ENCODE peak calls at places on chromosomes 5 and 9, in six cellular contexts. N is brain microvascular endothelial cell, L is CD14-positive monocyte, T is prostate gland, F is GM23338, J is omental fat pad. C is an unnamed sample.

GRCh38 chr5:141779642-141780041 is 97.6 kb upstream of the ARAP3 start:
- DNase-seq in J (no peak), N (no peak), F (no peak), T (no peak), L (no peak), C (no peak)

GRCh38 chr5:27011274-27011673 is 27.1 kb downstream of the CDH9 start:
- DNase-seq in F (no peak), J (no peak), T (no peak), N (no peak), L (no peak), C (no peak)

GRCh38 chr5:6583049-6583880 is 49.6 kb downstream of the NSUN2 start:
- DNase-seq in T (peak; percentile 27), L (no peak), J (no peak), F (peak; percentile 77), N (no peak), C (peak; percentile 45)

GRCh38 chr9:84759300-84759750 is 89.8 kb downstream of the NTRK2 start:
- DNase-seq in J (no peak), L (no peak), N (no peak), T (no peak), F (no peak), C (no peak)

GRCh38 chr5:59115345-59115744 is 532.5 kb downstream of the RAB3C start:
- DNase-seq in L (no peak), N (no peak), J (no peak), F (no peak), T (no peak), C (no peak)

GRCh38 chr5:1231354-1231905 is 6.2 kb downstream of the SLC6A18 start:
- DNase-seq in J (no peak), N (no peak), T (no peak), L (no peak), F (no peak), C (no peak)

GRCh38 chr9:115808108-115808507 is 345.5 kb upstream of the PAPPA start:
- DNase-seq in L (no peak), T (peak; percentile 5), F (no peak), N (no peak), J (no peak), C (no peak)

GRCh38 chr5:125349432-125349831 is 603.0 kb upstream of the ZNF608 start:
- DNase-seq in J (no peak), T (no peak), F (peak; percentile 59), L (no peak), N (peak; percentile 24), C (no peak)

GRCh38 chr9:89588271-89588879 is 16.4 kb upstream of the GADD45G start:
- DNase-seq in F (no peak), N (no peak), J (no peak), L (no peak), T (no peak), C (no peak)

GRCh38 chr5:170087168-170087817 is 18.4 kb upstream of the FOXI1 start:
- DNase-seq in J (no peak), L (no peak), N (no peak), F (no peak), T (no peak), C (no peak)

GRCh38 chr9:133874061-133874638 is 118.0 kb downstream of the VAV2 start:
- DNase-seq in L (no peak), F (no peak), J (no peak), T (peak; percentile 70), N (peak; percentile 76), C (no peak)

GRCh38 chr5:9166202-9167147 is 379.4 kb downstream of the SEMA5A start:
- DNase-seq in F (no peak), L (no peak), T (no peak), N (no peak), J (no peak), C (no peak)

GRCh38 chr5:134534726-134535110 is 9.2 kb downstream of the JADE2 start:
- DNase-seq in N (no peak), J (no peak), F (no peak), T (no peak), L (no peak), C (no peak)

GRCh38 chr9:93670208-93671029 is 94.0 kb downstream of the PHF2 start:
- DNase-seq in L (peak; percentile 46), T (no peak), N (peak; percentile 18), J (peak; percentile 14), F (no peak), C (peak; percentile 5)

GRCh38 chr9:134644715-134645606 is 3.4 kb downstream of the COL5A1 start:
- DNase-seq in T (peak; percentile 76), L (no peak), N (peak; percentile 96), J (peak; percentile 79), F (no peak), C (no peak)

GRCh38 chr9:108655818-108656217 is 200.0 kb downstream of the ACTL7B start:
- DNase-seq in J (no peak), F (no peak), L (no peak), N (no peak), T (no peak), C (no peak)

GRCh38 chr5:134510970-134511795 is 14.3 kb upstream of the JADE2 start:
- DNase-seq in L (no peak), T (no peak), J (no peak), N (peak; percentile 35), F (peak; percentile 90), C (peak; percentile 17)

GRCh38 chr9:20584968-20585643 is 37.2 kb downstream of the MLLT3 start:
- DNase-seq in N (no peak), F (no peak), J (no peak), L (no peak), T (no peak), C (no peak)

GRCh38 chr9:81193362-81194339 is 495.7 kb downstream of the TLE1 start:
- DNase-seq in L (no peak), F (no peak), J (no peak), N (no peak), T (no peak), C (no peak)

GRCh38 chr5:1967716-1968115 is 85.0 kb upstream of the IRX4 start:
- DNase-seq in J (no peak), L (no peak), T (no peak), F (peak; percentile 17), N (no peak), C (no peak)

GRCh38 chr5:160266752-160267345 is 37.5 kb downstream of the FABP6 start:
- DNase-seq in N (no peak), J (no peak), T (no peak), F (peak; percentile 90), L (no peak), C (no peak)
- TF ChIP-seq CTCF in N (peak; percentile 35), J (no peak), T (no peak), F (peak; percentile 54), L (no peak), C (peak; percentile 41)

GRCh38 chr9:2679011-2679410 is 38.3 kb upstream of the KCNV2 start:
- DNase-seq in J (no peak), T (no peak), L (no peak), F (no peak), N (no peak), C (no peak)

GRCh38 chr9:2686884-2687283 is 30.4 kb upstream of the KCNV2 start:
- DNase-seq in T (no peak), F (peak; percentile 22), N (no peak), L (no peak), J (no peak), C (no peak)

GRCh38 chr9:2677927-2678889 is 39.1 kb upstream of the KCNV2 start:
- DNase-seq in J (no peak), N (no peak), T (peak; percentile 67), F (no peak), L (no peak), C (no peak)

GRCh38 chr9:2676466-2676865 is 40.8 kb upstream of the KCNV2 start:
- DNase-seq in L (no peak), F (no peak), T (no peak), N (no peak), J (no peak), C (no peak)

GRCh38 chr9:2681981-2682380 is 35.3 kb upstream of the KCNV2 start:
- DNase-seq in N (no peak), F (no peak), L (no peak), J (no peak), T (no peak), C (no peak)
- TF ChIP-seq CTCF in N (no peak), F (no peak), L (no peak), J (no peak), T (no peak), C (no peak)

DNA sequence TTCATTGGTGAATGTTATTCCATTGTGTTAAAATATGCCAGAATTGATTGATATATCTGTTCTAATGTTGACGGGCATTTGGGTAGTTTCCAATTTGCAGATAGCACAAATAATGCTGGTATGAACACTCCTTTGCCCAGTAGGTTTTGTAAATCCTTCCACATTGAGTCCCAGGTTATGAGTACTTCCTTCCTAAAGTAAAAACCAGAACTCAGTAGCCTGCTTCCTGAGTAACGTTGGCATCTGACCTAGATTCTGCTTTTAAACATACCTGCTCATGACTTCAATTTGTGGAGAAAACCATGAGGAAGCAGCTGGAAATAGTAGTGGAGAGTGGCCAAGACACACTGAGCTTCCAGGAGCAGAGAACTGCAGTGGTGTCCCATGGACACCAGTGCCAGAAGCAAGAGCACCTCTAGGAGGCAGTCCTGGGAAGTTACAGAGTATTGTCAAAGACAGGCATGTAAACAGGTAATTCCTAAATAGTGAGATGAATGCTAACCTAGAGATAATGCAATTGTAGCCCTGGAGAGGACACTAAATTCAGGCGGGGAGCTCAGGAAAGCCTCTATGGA is 24.3 kb upstream of the RASGRF2 start:
- DNase-seq in J (no peak), L (no peak), N (no peak), T (no peak), F (peak; percentile 68), C (no peak)
- TF ChIP-seq CTCF in J (no peak), L (no peak), N (peak; percentile 27), T (no peak), F (peak; percentile 53), C (no peak)

GRCh38 chr9:127953768-127954505 is 16.3 kb upstream of the DPM2 start:
- DNase-seq in T (no peak), N (no peak), L (no peak), F (no peak), J (no peak), C (no peak)

GRCh38 chr9:127958728-127959127 is 21.1 kb upstream of the DPM2 start:
- DNase-seq in N (no peak), T (no peak), F (no peak), J (no peak), L (no peak), C (no peak)

GRCh38 chr9:127954831-127955293 is 17.2 kb upstream of the DPM2 start:
- DNase-seq in N (no peak), J (no peak), F (no peak), L (no peak), T (no peak), C (no peak)

GRCh38 chr9:127959841-127960409 is 20.9 kb downstream of the EEIG1 start:
- DNase-seq in J (no peak), L (no peak), F (no peak), N (no peak), T (no peak), C (no peak)

DNA sequence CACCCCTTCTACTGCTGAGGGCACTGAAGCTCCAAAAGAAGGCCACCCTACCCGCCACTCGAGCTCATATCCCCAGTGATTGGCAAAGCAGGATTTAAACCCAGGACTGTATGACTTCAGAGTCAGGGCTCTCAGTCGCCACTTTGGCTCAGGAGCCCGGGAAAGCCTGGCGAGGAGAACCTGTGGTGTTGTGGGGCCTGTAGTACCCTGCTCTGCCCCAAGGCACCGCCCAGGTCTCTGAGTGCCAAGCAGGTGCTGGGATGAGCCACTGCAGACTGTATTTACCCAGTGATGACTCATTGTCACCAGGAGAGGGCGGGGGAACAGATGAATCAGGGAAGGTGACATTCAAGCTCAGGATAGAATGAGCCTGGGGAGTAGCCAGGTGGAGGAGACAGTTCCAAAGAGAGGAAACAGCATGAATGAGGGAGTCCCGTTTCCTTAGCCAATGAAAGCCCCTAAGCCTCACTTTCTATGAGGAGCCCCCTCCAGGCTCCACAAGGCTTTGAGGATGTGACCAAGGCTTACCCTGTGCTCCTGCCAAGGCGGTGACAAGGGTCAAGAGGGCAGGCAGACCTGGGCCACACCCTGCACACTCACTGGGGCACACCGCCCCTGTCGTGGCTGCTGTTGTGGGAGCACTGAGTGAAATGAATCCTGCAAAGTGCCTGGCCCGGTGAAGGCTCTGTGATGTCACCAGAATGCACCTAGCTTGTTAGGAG is 17.8 kb upstream of the DPM2 start:
- DNase-seq in T (peak; percentile 98), F (peak; percentile 96), N (no peak), J (no peak), L (no peak), C (no peak)
- TF ChIP-seq CTCF in T (peak; percentile 83), F (peak; percentile 66), N (peak; percentile 24), J (no peak), L (peak; percentile 13), C (peak; percentile 41)